ENCODE peak calls at places on chromosomes 4 and X, in nine cellular contexts. A is body of pancreas, C is foreskin fibroblast, T is mammary epithelial cell, H is astrocyte of the cerebellum, R is WERI-Rb-1, Q is transverse colon, L is astrocyte of the spinal cord, J is lower lobe of right lung. K is an unnamed sample.

GRCh38 chr4:173061160-173061559 is 107.5 kb upstream of the GALNT7 start:
- DNase-seq in R (no peak), C (no peak), A (no peak), L (no peak), H (no peak), Q (no peak), J (no peak), T (no peak), K (no peak)

GRCh38 chr4:76535603-76536380 is 100.8 kb downstream of the SHROOM3 start:
- DNase-seq in J (no peak), R (no peak), Q (no peak), H (no peak), A (no peak), T (peak), L (peak), C (peak), K (no peak)

GRCh38 chr4:152369903-152370296 is 166.0 kb downstream of the FBXW7 start:
- DNase-seq in T (no peak), L (peak), A (no peak), J (no peak), C (peak), R (no peak), H (no peak), Q (no peak), K (no peak)

GRCh38 chr4:95507561-95507960 is 41.2 kb downstream of the UNC5C start:
- DNase-seq in L (no peak), T (no peak), Q (no peak), A (no peak), C (no peak), H (no peak), J (no peak), R (no peak), K (no peak)

GRCh38 chr4:128571747-128572146 is 237.8 kb upstream of the JADE1 start:
- DNase-seq in R (no peak), L (peak), J (no peak), T (peak), C (peak), A (peak), H (peak), Q (peak), K (peak)

GRCh38 chr4:149999485-150000074 is 78.7 kb upstream of the DCLK2 start:
- DNase-seq in L (peak), C (peak), Q (no peak), R (peak), J (no peak), T (peak), H (peak), A (peak), K (peak)

GRCh38 chr4:101851671-101852070 is 61.1 kb downstream of the BANK1 start:
- DNase-seq in C (no peak), Q (no peak), J (no peak), A (no peak), H (no peak), T (no peak), L (no peak), R (no peak), K (no peak)

GRCh38 chr4:101366331-101366730 is 19.0 kb upstream of the PPP3CA start:
- DNase-seq in C (peak), R (no peak), J (no peak), A (no peak), H (no peak), Q (no peak), L (no peak), T (no peak), K (no peak)

GRCh38 chr4:1502976-1503375 is 96.7 kb upstream of the NKX1-1 start:
- DNase-seq in C (no peak), Q (peak), L (no peak), R (peak), A (peak), H (no peak), J (peak), T (no peak), K (no peak)

GRCh38 chr4:145287351-145287750 is 107.0 kb upstream of the OTUD4 start:
- DNase-seq in T (no peak), H (no peak), J (no peak), L (no peak), A (no peak), R (no peak), Q (no peak), C (no peak), K (no peak)

GRCh38 chrX:154401918-154402621 is 3.9 kb downstream of the RPL10 start:
- DNase-seq in R (no peak), C (peak), Q (no peak), T (peak), L (no peak), H (no peak), A (peak), J (no peak), K (no peak)

GRCh38 chr4:174212061-174212460 is 71.4 kb downstream of the FBXO8 start:
- DNase-seq in Q (no peak), L (no peak), R (no peak), H (no peak), T (no peak), A (no peak), J (no peak), C (no peak), K (no peak)

GRCh38 chr4:174215936-174216699 is 67.3 kb downstream of the FBXO8 start:
- DNase-seq in J (no peak), L (no peak), H (no peak), Q (no peak), C (peak), A (no peak), T (no peak), R (no peak), K (no peak)

GRCh38 chr4:174215055-174215454 is 68.4 kb downstream of the FBXO8 start:
- DNase-seq in H (no peak), J (no peak), C (no peak), R (no peak), L (no peak), T (no peak), A (no peak), Q (no peak), K (no peak)

GRCh38 chr4:174213734-174214101 is 69.7 kb downstream of the FBXO8 start:
- DNase-seq in C (no peak), Q (no peak), A (no peak), L (no peak), J (no peak), R (no peak), H (no peak), T (no peak), K (no peak)

GRCh38 chr4:174214102-174214878 is 69.2 kb downstream of the FBXO8 start:
- DNase-seq in Q (no peak), T (no peak), H (no peak), C (no peak), J (no peak), R (no peak), L (no peak), A (no peak), K (no peak)
- H3K4me3 ChIP-seq in Q (no peak), T (no peak), H (no peak), C (no peak), J (no peak), R (no peak), L (no peak), A (peak), K (no peak)

DNA sequence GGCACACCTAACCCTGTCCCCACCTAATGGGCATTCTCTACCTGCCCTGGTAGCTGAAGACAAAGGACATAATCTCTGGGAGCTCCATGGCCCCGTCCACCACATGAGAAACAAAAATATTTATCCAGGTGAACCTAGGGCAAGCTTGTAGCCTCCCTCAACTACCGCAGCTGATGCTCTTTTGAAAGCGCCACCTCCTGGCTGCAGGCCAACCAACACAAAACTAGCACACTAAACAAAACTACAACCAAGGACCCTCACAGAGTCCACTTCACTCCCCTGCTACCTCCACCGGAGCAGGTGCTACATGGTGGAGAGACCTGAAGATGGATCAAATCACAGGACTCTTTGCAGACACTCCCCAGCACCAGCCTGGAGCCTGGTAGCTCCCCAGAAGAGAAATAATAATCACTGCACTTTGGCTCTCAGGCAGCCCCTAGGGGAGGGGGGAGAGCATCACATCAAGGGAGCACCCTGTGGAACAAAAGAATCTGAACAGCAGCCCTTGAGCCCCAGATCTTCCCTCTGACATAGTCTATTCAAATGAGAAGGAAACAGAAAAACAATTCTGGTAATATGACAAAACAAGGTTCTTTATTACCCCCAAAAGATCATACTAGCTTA is 111.3 kb upstream of the ATP8A1 start:
- DNase-seq in H (no peak), Q (peak), L (no peak), R (no peak), T (no peak), J (no peak), C (no peak), A (no peak), K (no peak)
- TF ChIP-seq CTCF in H (no peak), Q (no peak), L (no peak), R (no peak), T (no peak), J (no peak), C (no peak), A (no peak), K (no peak)

GRCh38 chr4:41644288-41644914 is 104.1 kb downstream of the PHOX2B start:
- DNase-seq in H (peak), C (peak), A (peak), T (no peak), J (peak), L (peak), R (peak), Q (peak), K (no peak)
- H3K4me3 ChIP-seq in H (peak), C (peak), A (no peak), T (no peak), J (no peak), L (no peak), R (peak), Q (no peak), K (no peak)

DNA sequence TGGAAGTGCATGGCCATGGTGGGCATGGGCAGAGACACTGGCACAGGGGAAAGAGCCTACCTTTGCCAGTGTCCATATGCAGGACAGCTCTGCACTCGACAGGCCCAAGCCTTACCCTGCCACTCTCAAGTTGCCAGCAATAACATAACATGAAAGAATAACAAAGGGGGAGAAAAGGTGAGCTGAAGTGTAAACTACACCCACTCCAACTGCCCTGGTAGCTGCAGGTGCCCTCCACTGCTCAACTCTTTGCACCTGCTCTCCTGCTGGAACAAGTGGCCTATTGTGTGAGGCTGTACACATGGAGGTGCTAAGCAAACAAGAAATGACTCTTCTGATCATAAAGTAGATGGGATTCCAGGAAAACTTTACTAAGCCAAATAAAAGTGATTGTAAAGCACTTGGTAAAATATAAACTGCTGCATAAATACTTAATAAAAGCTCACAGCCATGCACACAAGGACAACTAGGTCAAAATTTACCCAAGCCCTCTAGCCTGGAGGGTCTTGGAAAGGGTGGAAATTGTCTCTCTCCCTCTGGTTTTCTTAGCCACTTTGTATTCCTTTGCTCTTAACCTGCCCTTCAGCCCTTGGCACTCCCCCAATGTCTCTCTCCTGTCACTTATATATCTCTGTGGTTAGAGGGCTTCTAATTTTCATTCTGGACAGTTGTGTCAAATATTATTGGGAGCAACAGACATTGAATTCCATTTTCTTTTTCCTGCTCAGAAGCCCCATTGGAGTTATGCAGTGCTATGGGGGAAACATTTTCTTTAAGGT is 261.2 kb upstream of the GPC4 start:
- DNase-seq in Q (peak), J (peak), L (no peak), A (peak), H (no peak), C (no peak), R (no peak), T (no peak), K (peak)
- TF ChIP-seq CTCF in Q (no peak), J (no peak), L (no peak), A (no peak), H (no peak), C (no peak), R (no peak), T (no peak), K (no peak)

GRCh38 chr4:183182873-183183725 is 84.0 kb downstream of the WWC2 start:
- DNase-seq in Q (no peak), L (peak), J (peak), C (peak), A (no peak), R (no peak), H (peak), T (peak), K (no peak)
- H3K4me3 ChIP-seq in Q (no peak), L (no peak), J (no peak), C (no peak), A (no peak), R (no peak), H (no peak), T (no peak), K (no peak)

DNA sequence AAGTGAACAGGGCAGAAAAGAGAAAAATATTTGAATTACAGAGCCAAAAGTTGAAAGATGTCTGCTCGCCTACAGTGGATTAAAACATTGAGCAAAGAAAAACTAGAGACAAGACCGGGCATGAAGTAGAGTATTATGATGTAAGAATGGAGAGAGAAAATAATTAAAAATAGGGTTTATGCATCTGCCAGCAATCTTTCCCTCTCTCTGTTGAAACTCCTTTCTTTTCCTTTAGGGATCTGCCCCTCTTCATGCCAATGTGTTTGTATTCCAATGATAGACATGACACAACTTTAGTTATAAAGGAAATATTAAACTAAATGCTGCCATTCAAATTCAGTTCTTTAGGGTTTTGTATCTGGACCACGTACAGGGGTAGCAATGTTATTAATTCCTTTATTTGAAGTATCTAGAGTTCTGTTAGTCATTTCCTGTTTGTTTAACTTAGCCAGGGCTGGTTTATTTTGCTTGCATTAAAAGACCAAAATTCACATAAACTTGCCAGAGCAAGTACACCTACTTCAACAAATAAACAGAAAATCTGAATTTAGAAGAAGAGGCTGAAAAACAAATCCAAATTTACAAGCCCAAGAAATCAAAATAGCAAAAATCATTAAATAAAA is 202.6 kb downstream of the SPOCK3 start:
- DNase-seq in Q (no peak), L (peak), R (no peak), H (no peak), C (peak), T (peak), A (no peak), J (no peak), K (no peak)
- TF ChIP-seq CTCF in Q (no peak), L (no peak), R (no peak), H (no peak), C (no peak), T (no peak), A (no peak), J (no peak), K (no peak)

DNA sequence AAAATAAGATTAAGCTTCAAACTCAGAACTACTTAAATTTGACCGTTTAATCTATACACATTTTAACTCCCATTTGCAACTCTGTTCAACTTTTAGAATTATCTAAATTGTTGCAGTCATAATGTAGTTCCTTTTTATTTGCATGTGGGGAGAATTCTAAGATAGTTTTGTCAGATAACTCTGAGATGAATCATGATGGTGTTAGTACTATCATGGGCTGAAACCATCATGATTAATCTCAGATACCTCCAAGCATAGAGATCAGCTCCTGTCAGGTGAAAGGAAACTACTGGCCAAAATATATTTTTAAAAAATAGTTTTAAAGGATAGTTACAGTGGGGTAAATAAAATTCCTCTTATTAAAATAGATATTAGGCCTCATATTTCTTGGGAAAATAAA is 39.0 kb downstream of the FBXO8 start:
- DNase-seq in T (peak), L (no peak), A (no peak), C (peak), Q (no peak), R (no peak), H (no peak), J (no peak), K (no peak)
- H3K4me3 ChIP-seq in T (no peak), L (no peak), A (no peak), C (no peak), Q (no peak), R (no peak), H (no peak), J (no peak), K (no peak)

DNA sequence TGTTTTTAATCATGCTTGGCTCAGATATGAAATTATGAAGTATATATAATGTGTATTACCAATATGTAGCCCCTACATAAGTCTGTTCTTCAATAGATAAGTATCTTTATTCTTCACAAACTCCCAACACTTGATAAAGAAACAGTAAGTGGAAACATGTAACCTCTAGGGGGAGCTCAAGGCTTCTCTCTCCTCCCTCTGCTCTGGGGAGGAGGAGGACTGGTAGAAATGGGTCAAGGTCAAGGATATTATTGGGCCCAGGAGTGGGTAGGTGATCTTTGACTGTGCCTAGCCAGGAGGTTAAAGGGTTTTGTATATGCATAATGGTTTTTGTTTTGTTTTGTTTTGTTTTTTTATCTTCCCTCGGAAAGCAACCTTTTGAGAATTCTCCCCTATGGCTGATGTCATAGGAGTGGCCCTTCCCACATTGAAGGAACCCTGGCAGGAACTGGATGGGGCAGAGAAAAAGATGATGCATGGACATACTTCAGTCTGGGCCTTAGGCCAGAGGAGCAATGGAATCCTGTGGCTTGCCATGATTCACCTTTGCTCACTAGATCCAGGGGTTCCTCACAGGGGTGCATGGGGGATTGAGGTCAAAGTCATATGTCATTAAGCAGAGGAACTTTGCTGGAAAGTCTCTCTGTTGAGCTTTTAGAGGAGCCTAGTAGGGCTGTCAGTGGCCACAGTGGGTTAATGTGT is 460.3 kb downstream of the MID1IP1 start:
- DNase-seq in T (peak), H (no peak), C (peak), A (no peak), J (no peak), L (peak), R (peak), Q (no peak), K (no peak)
- TF ChIP-seq CTCF in T (peak), H (peak), C (peak), A (peak), J (peak), L (peak), R (peak), Q (peak), K (peak)

K was measured in LNCaP clone FGC.